ENCODE peak calls at places on chromosomes 11 and 22, in four cellular contexts. E is psoas muscle, J is right atrium auricular region, Z is lower lobe of right lung. X is an unnamed sample.

GRCh38 chr11:43955381-43956118 is 13.1 kb downstream of the C11orf96 start:
- DNase-seq in E (no peak), J (no peak), Z (no peak), X (no peak)

GRCh38 chr11:102810943-102811528 is 13.1 kb upstream of the MMP1 start:
- DNase-seq in E (no peak), J (no peak), Z (no peak), X (no peak)

GRCh38 chr11:90243534-90243933 is 20.7 kb upstream of the CHORDC1 start:
- DNase-seq in E (no peak), J (no peak), Z (no peak), X (no peak)

GRCh38 chr11:92826136-92826535 is 143.3 kb upstream of the MTNR1B start:
- DNase-seq in E (no peak), J (no peak), Z (no peak), X (no peak)

GRCh38 chr11:28922351-28922981 is 814.3 kb downstream of the METTL15 start:
- DNase-seq in E (no peak), J (no peak), Z (no peak), X (no peak)

GRCh38 chr11:73320786-73321325 is 12.8 kb downstream of the ARHGEF17 start:
- DNase-seq in E (no peak), J (no peak), Z (no peak), X (no peak)

GRCh38 chr11:117855452-117855851 is 21.0 kb downstream of the FXYD6 start:
- DNase-seq in E (no peak), J (peak; percentile 55), Z (no peak), X (no peak)

GRCh38 chr11:35148163-35148562 is 9.2 kb downstream of the CD44 start:
- DNase-seq in E (no peak), J (no peak), Z (no peak), X (no peak)

GRCh38 chr11:119056397-119056999 is 507 bp downstream of the HYOU1 start:
- DNase-seq in E (no peak), J (no peak), Z (peak; percentile 65), X (peak; percentile 47)

GRCh38 chr11:12045914-12046635 is 37.6 kb upstream of the DKK3 start:
- DNase-seq in E (no peak), J (no peak), Z (no peak), X (no peak)

GRCh38 chr11:6315811-6316425 is 4.4 kb downstream of the CAVIN3 start:
- DNase-seq in E (peak; percentile 47), J (peak; percentile 83), Z (peak; percentile 65), X (peak; percentile 9)

GRCh38 chr22:39087881-39088687 is 9.0 kb upstream of the APOBEC3H start:
- DNase-seq in E (no peak), J (no peak), Z (no peak), X (no peak)

GRCh38 chr11:3949132-3949531 is 93.7 kb downstream of the STIM1 start:
- DNase-seq in E (no peak), J (no peak), Z (no peak), X (peak; percentile 45)

GRCh38 chr22:32533265-32534068 is 58.9 kb downstream of the FBXO7 start:
- DNase-seq in E (no peak), J (no peak), Z (no peak), X (no peak)

GRCh38 chr22:32531228-32531627 is 56.6 kb downstream of the FBXO7 start:
- DNase-seq in E (peak; percentile 21), J (no peak), Z (no peak), X (no peak)

GRCh38 chr22:32531955-32532818 is 57.6 kb downstream of the FBXO7 start:
- DNase-seq in E (peak; percentile 90), J (peak; percentile 93), Z (peak; percentile 75), X (no peak)

GRCh38 chr22:32534252-32535215 is 59.9 kb downstream of the FBXO7 start:
- DNase-seq in E (no peak), J (no peak), Z (no peak), X (no peak)

DNA sequence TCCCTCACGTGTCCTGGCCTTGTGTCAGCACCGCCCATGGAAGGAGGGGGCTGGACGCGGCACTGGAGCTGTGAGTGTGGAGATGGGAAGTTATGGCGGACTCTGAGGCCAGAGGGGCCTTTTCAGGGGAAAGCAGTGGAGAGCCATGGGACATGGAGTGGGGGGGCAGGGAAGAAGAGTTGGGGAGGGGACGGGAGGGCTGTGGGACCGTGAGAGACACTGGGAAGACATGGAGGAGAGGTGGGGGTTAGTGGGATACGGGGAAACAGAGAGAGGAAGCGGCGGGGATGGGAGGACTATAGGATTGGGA is 58.2 kb downstream of the FBXO7 start:
- DNase-seq in E (no peak), J (no peak), Z (no peak), X (no peak)
- H3K4me1 ChIP-seq in E (peaks cover 18% of the 10 kb centered on the region), J (peaks cover 68% of the 10 kb centered on the region), Z (peaks cover 50% of the 10 kb centered on the region), X (no peaks in the 10 kb centered on the region)

DNA sequence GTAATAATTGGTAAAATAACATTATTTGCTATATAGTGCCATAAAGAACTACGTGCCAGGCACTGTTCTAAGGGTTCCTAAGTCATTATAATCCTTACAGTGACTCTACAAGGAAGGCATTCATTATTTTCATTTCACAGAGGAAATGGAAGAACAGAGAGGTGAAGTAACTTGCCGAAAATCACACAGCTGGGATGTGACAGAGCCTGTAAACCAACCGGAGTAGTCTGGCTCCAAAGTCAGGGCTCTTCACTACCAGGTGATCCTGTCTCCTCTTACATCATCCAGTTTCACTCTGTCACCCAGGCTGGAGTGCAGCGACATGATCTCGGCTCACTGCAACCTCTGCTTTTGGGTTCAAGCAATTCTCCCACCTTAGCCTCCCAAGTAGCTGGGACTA is 59.2 kb upstream of the RBFOX2 start:
- DNase-seq in E (no peak), J (no peak), Z (peak; percentile 3), X (no peak)
- H3K36me3 ChIP-seq in E (no peaks in the 10 kb centered on the region), J (no peaks in the 10 kb centered on the region), Z (no peaks in the 10 kb centered on the region), X (no peaks in the 10 kb centered on the region)

GRCh38 chr11:9385288-9385902 is 943 bp downstream of the IPO7 start:
- DNase-seq in E (no peak), J (no peak), Z (no peak), X (no peak)

GRCh38 chr11:9386086-9386485 is 1.6 kb downstream of the IPO7 start:
- DNase-seq in E (no peak), J (no peak), Z (no peak), X (no peak)

GRCh38 chr11:9384535-9385287 is at the start of gene IPO7:
- DNase-seq in E (peak; percentile 92), J (peak; percentile 93), Z (peak; percentile 94), X (peak; percentile 86)

GRCh38 chr11:9386901-9387300 is 2.4 kb downstream of the IPO7 start:
- DNase-seq in E (no peak), J (no peak), Z (no peak), X (no peak)
- H3K27ac ChIP-seq in E (peak overlapping the region; percentile 99), J (no peak overlapping the region), Z (no peak overlapping the region), X (no peak overlapping the region)

DNA sequence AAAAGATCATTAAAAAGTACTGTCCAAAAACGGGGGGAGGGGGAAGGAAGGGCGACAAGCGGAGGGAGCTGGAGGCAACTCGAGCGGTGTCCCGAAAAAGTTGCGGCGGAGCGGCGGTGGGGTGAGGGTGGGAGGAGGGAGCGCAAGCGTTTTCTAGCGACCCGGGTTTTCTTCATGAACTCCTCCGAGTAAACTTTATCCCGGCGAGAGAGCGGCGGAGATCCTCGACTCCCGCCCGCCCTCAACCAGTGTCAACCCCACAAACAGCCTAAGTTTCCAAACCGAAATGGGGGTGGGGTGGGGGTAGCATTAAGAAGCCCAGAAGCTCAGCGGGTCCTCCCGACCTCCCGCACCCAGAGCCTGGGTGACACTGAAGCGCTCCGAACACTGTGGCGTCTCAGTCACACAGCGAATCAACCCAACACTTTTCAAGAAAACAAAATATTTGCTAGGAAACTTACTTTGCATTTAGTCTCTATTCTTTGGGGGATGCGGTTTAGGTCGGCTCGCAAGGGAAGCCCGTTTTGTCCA is 132.9 kb upstream of the C11orf58 start:
- DNase-seq in E (peak; percentile 28), J (no peak), Z (no peak), X (no peak)
- H3K4me1 ChIP-seq in E (peaks cover 13% of the 10 kb centered on the region), J (peaks cover 20% of the 10 kb centered on the region), Z (peaks cover 40% of the 10 kb centered on the region), X (peaks cover 41% of the 10 kb centered on the region)

DNA sequence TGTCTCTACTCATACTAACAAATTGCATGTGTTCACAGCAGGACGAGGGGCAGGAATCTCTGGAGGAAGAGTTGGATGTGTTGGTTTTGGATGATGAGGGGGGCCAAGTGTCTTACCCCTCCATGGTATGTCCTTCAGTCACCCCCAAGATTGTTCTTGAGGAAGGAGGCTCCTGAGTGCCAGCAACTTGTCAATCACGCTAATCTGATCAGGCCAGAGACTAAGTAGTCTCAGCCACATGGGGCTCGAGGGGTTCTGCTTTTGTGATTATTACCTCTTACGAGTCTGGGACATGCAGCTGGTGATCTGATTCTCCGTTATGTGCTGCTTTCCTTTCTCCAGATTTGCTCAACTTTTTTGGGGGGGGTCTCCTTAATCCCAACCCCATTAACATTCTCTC is 54.3 kb downstream of the CTNND1 start:
- DNase-seq in E (no peak), J (no peak), Z (no peak), X (no peak)
- H3K36me3 ChIP-seq in E (peaks cover 15% of the 10 kb centered on the region), J (peaks cover 72% of the 10 kb centered on the region), Z (peaks cover 72% of the 10 kb centered on the region), X (peaks cover 5% of the 10 kb centered on the region)

GRCh38 chr11:10489444-10489785 is 34.4 kb downstream of the AMPD3 start:
- DNase-seq in E (no peak), J (peak; percentile 51), Z (no peak), X (no peak)

GRCh38 chr11:10488581-10489443 is 33.7 kb downstream of the AMPD3 start:
- DNase-seq in E (no peak), J (peak; percentile 38), Z (no peak), X (no peak)

GRCh38 chr11:10490032-10490397 is 35.0 kb downstream of the AMPD3 start:
- DNase-seq in E (no peak), J (peak; percentile 51), Z (no peak), X (no peak)

GRCh38 chr11:10492084-10492483 is 37.0 kb downstream of the AMPD3 start:
- DNase-seq in E (no peak), J (no peak), Z (no peak), X (no peak)

GRCh38 chr11:10490398-10491232 is 35.6 kb downstream of the AMPD3 start:
- DNase-seq in E (peak; percentile 84), J (peak; percentile 94), Z (peak; percentile 44), X (no peak)
- H3K27ac ChIP-seq in E (peak overlapping the region; percentile 85), J (peak overlapping the region; percentile 69), Z (no peak overlapping the region), X (no peak overlapping the region)

GRCh38 chr22:30212996-30213441 is 33.5 kb downstream of the LIF start:
- DNase-seq in E (no peak), J (no peak), Z (peak; percentile 70), X (no peak)

GRCh38 chr22:30210235-30210831 is 36.2 kb downstream of the LIF start:
- DNase-seq in E (no peak), J (no peak), Z (no peak), X (no peak)

GRCh38 chr22:30211124-30211820 is 35.3 kb downstream of the LIF start:
- DNase-seq in E (no peak), J (no peak), Z (no peak), X (no peak)

GRCh38 chr22:30214703-30215405 is 31.7 kb downstream of the LIF start:
- DNase-seq in E (no peak), J (no peak), Z (no peak), X (no peak)

DNA sequence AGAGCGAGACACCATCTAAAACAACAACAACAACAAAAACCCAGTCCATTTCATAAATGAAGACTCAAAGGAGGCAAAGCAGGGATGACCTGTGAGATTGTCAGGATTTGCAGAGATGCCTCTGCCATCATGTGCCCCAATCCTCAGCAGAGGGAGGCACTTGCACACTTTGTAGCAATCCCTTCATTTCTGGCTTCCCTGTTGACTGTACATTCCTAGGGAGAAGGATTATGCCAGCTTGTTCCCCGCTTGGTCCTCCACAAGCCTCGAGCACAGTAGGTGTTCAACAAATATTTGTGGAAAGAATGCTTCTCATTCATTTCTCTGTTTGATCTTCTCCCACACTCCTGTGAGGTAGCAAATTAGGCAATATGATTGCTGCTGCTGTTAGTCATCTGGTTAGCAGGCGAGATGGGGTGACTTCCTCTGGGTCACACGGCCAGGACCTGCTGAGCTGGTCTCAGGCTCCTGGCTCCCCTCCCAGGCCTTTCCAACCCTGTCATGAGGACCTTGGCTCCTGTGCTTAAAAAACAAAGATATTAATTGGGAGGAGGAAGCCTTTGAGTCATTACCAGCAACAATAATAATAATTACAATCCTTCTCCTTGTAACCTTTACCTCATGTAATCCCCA is 34.1 kb downstream of the LIF start:
- DNase-seq in E (peak; percentile 69), J (peak; percentile 80), Z (peak; percentile 92), X (no peak)
- H3K4me1 ChIP-seq in E (no peaks in the 10 kb centered on the region), J (peaks cover 23% of the 10 kb centered on the region), Z (peaks cover 32% of the 10 kb centered on the region), X (peaks cover 3% of the 10 kb centered on the region)

X was measured in CD4-positive, alpha-beta memory T cell.